ENCODE peak calls at places on chromosomes 12 and 14, in four cellular contexts. K is esophagus muscularis mucosa, S is HepG2, X is GM12878. G is an unnamed sample.
A peak's percentile ranks its signal among the peaks of the same experiment; 100 is the strongest.

GRCh38 chr14:99241314-99242035 is 30.5 kb downstream of the BCL11B start:
- DNase-seq in K (no peak), S (no peak), X (no peak), G (peak; percentile 44)

GRCh38 chr12:22018860-22019259 is 27.2 kb upstream of the CMAS start:
- DNase-seq in K (no peak), S (no peak), X (no peak), G (no peak)

GRCh38 chr12:109678732-109679131 is 34.9 kb upstream of the FAM222A start:
- DNase-seq in K (no peak), S (no peak), X (no peak), G (no peak)

GRCh38 chr12:23611320-23611719 is 338.1 kb downstream of the SOX5 start:
- DNase-seq in K (no peak), S (no peak), X (no peak), G (no peak)

GRCh38 chr12:33596061-33596460 is 156.4 kb upstream of the SYT10 start:
- DNase-seq in K (no peak), S (no peak), X (no peak), G (no peak)

GRCh38 chr12:54421175-54421872 is 2.3 kb upstream of the ITGA5 start:
- DNase-seq in K (peak; percentile 96), S (no peak), X (no peak), G (no peak)

GRCh38 chr12:19148860-19149259 is 19.3 kb downstream of the PLEKHA5 start:
- DNase-seq in K (no peak), S (no peak), X (no peak), G (no peak)

GRCh38 chr12:2289525-2289924 is 236.7 kb downstream of the CACNA1C start:
- DNase-seq in K (no peak), S (no peak), X (no peak), G (no peak)

GRCh38 chr12:13124661-13125505 is 21.4 kb upstream of the GSG1 start:
- DNase-seq in K (no peak), S (no peak), X (no peak), G (no peak)

GRCh38 chr14:52023518-52023917 is 34.2 kb downstream of the RTRAF start:
- DNase-seq in K (no peak), S (no peak), X (no peak), G (no peak)

GRCh38 chr14:97603201-97603600 is 806.0 kb downstream of the VRK1 start:
- DNase-seq in K (peak; percentile 90), S (no peak), X (no peak), G (no peak)

GRCh38 chr12:4279120-4279690 is 5.6 kb downstream of the CCND2 start:
- DNase-seq in K (peak; percentile 81), S (no peak), X (no peak), G (no peak)

GRCh38 chr12:20382117-20382516 is 13.8 kb downstream of the PDE3A start:
- DNase-seq in K (no peak), S (no peak), X (no peak), G (no peak)

GRCh38 chr12:16385779-16386646 is 38.6 kb downstream of the MGST1 start:
- DNase-seq in K (no peak), S (peak; percentile 88), X (peak; percentile 5), G (no peak)

GRCh38 chr14:95133282-95133681 is 24.0 kb downstream of the DICER1 start:
- DNase-seq in K (no peak), S (no peak), X (no peak), G (no peak)

GRCh38 chr14:34113051-34113511 is 162.2 kb upstream of the EGLN3 start:
- DNase-seq in K (no peak), S (no peak), X (no peak), G (peak; percentile 54)

GRCh38 chr14:104370256-104370870 is 209.2 kb upstream of the C14orf180 start:
- DNase-seq in K (no peak), S (peak; percentile 15), X (no peak), G (peak; percentile 16)

GRCh38 chr14:106508216-106508615 is 981.8 kb downstream of the TMEM121 start:
- DNase-seq in K (peak; percentile 77), S (no peak), X (no peak), G (no peak)

GRCh38 chr14:105168496-105168978 is at the start of gene JAG2:
- DNase-seq in K (no peak), S (no peak), X (no peak), G (peak; percentile 61)

GRCh38 chr12:60494249-60494648 is 898.4 kb downstream of the SLC16A7 start:
- DNase-seq in K (no peak), S (peak; percentile 32), X (no peak), G (no peak)

GRCh38 chr14:29601559-29602109 is 326.0 kb downstream of the PRKD1 start:
- DNase-seq in K (no peak), S (no peak), X (no peak), G (no peak)

GRCh38 chr12:2309647-2310046 is 256.9 kb downstream of the CACNA1C start:
- DNase-seq in K (no peak), S (no peak), X (no peak), G (no peak)

GRCh38 chr12:71691504-71692129 is 5.7 kb downstream of the TMEM19 start:
- DNase-seq in K (no peak), S (no peak), X (no peak), G (no peak)

GRCh38 chr14:36925094-36925493 is 247.3 kb downstream of the SLC25A21 start:
- DNase-seq in K (no peak), S (no peak), X (no peak), G (no peak)

GRCh38 chr12:122368361-122369073 is 54.0 kb downstream of the CLIP1 start:
- DNase-seq in K (no peak), S (no peak), X (no peak), G (no peak)

GRCh38 chr12:68673788-68674187 is 13.0 kb upstream of the NUP107 start:
- DNase-seq in K (no peak), S (no peak), X (no peak), G (no peak)

GRCh38 chr12:10668526-10668925 is 5.3 kb downstream of the STYK1 start:
- DNase-seq in K (no peak), S (no peak), X (no peak), G (no peak)

GRCh38 chr12:4353785-4354208 is 25.7 kb downstream of the FGF23 start:
- DNase-seq in K (no peak), S (no peak), X (no peak), G (no peak)

GRCh38 chr14:38254565-38255407 is 1.1 kb downstream of the CLEC14A start:
- DNase-seq in K (no peak), S (no peak), X (no peak), G (no peak)

GRCh38 chr14:38256358-38256840 is 506 bp upstream of the CLEC14A start:
- DNase-seq in K (no peak), S (no peak), X (no peak), G (no peak)

GRCh38 chr14:38255408-38255672 is 553 bp downstream of the CLEC14A start:
- DNase-seq in K (no peak), S (no peak), X (no peak), G (no peak)

GRCh38 chr14:38257500-38257899 is 1.6 kb upstream of the CLEC14A start:
- DNase-seq in K (no peak), S (no peak), X (no peak), G (no peak)

DNA sequence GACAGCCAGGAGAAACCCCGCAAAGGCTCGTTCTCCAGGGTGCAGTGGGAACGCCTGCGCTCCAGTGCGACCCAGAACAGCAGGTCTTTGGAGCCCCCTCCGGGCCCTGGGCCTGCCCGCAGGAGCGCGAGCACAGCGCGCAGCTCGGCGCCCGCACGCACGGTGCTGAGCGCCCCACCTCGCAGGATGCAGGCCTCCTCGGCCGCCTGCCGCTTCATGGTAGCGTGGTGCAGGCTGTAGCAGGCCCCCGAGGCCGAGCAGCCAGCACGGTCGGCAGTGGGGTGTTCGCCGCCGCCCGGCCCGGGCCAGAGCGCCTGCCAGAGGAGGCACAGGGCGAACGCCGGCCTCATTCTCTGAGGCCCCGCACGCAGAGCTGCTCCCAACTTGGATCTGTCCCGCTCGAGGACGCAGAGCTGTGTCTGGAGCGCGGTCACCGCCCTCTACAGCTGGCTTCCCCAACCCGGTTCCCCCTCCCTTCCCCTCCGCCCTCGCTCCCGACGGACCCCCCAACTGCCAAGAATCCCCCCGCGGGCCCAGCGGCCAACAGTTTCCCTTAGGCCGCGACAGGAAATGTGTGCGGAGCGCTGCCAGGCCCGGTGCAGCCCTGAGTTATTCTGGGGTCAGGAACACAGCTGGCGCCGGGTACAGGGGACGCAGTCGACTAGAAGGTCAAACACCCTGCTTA is at the start of gene CLEC14A:
- DNase-seq in K (no peak), S (no peak), X (no peak), G (no peak)
- TF ChIP-seq POLR2AphosphoS5 in K (peak; percentile 31), S (no peak), X (no peak), G (no peak)

DNA sequence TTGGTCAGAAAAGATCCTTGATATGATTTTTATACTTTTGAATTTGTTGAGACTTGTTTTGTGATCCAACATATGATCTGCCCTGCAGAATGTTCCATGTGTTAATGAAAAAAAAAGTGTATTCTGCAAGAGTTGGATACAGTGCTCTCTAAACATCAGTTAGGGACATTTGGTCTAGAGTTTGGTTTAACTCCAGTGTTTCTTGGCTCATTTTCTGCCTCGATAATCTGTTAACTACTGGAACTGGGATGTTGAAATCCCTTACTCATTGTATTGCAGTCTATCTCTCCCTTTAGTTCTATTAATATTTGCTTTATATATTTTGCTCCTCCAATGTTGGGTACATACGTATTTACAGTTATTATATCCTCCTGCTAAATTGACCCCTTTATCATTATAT is 18.3 kb upstream of the TXNRD1 start:
- DNase-seq in K (no peak), S (no peak), X (no peak), G (no peak)
- H3K27me3 ChIP-seq in K (no peaks in the 10 kb centered on the region), S (no peaks in the 10 kb centered on the region), X (no peaks in the 10 kb centered on the region), G (no peaks in the 10 kb centered on the region)

GRCh38 chr12:690466-690865 is 27.2 kb upstream of the NINJ2 start:
- DNase-seq in K (no peak), S (no peak), X (no peak), G (no peak)
- H3K27ac ChIP-seq in K (no peak overlapping the region), S (no peak overlapping the region), X (no peak overlapping the region), G (no peak overlapping the region)

DNA sequence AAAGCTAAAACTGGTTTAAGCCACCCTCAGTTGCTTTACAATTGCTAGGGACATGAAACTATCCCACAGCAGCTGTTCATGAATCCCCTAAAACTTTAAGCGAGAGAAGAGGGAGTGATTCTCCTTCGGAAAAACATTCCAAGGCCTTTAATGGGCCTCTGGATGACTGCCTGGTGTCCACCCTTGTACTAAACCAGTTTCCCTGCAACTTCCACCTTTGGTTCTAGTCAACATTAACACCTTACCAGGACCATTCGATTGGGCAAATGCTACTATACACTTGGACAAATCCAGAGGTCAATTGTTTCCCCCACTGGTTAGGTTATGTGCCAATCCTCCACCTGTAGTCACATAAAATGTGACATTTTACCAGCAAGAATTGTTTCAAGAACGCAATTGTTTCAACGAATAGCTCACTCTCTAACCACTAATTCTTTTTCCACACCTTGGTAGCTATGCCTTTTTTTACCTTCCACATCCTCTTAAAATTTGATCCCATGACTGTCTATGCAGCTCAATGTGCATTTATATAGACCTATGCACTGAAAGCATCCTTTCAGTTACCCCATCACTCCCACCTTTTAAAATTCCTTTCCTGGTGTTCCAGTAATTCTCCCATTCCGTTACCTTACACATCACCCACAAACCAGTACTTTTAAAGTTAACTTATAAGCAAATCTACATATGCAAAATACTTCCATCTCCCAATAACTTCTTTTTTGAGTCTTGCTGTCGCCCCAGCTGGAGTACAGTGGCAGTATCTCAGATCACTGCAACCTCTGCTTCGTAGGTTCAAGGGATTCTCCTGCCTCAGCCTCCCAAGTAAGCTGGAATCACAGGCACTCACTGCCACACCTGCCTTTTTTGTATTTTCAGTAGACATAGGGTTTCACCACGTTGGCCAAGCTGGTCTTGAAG is 3.6 kb downstream of the UBC start:
- DNase-seq in K (no peak), S (no peak), X (no peak), G (no peak)
- TF ChIP-seq POLR2AphosphoS5 in K (peak; percentile 68), S (peak; percentile 49), X (peak; percentile 96), G (no peak)

GRCh38 chr12:29171421-29172258 is 22.6 kb downstream of the FAR2 start:
- DNase-seq in K (no peak), S (no peak), X (no peak), G (no peak)
- H3K27me3 ChIP-seq in K (no peaks in the 10 kb centered on the region), S (no peaks in the 10 kb centered on the region), X (no peaks in the 10 kb centered on the region), G (no peaks in the 10 kb centered on the region)

G was measured in prostate gland.